ENCODE peak calls at places on chromosome 15, in five cellular contexts. R is OCI-LY7, V is GM23338, W is hepatocyte, Q is GM23248. Z is an unnamed sample.
A peak's percentile ranks its signal among the peaks of the same experiment; 100 is the strongest.

GRCh38 chr15:38129531-38130199 is 123.0 kb upstream of the SPRED1 start:
- DNase-seq in V (no peak), Q (peak; percentile 100), R (peak; percentile 66), W (peak; percentile 68), Z (peak; percentile 44)

GRCh38 chr15:68557469-68558317 is 21.1 kb upstream of the CORO2B start:
- DNase-seq in W (peak; percentile 48), Q (no peak), V (no peak), R (no peak), Z (no peak)

GRCh38 chr15:74402873-74403589 is 30.7 kb downstream of the SEMA7A start:
- DNase-seq in R (peak; percentile 89), V (no peak), Q (no peak), W (no peak), Z (peak; percentile 70)

GRCh38 chr15:70447081-70447480 is 316.3 kb downstream of the UACA start:
- DNase-seq in Q (no peak), R (no peak), V (no peak), W (no peak), Z (no peak)

GRCh38 chr15:71337197-71337845 is 222.1 kb downstream of the THSD4 start:
- DNase-seq in Q (no peak), W (peak; percentile 36), R (no peak), V (peak; percentile 71), Z (no peak)

GRCh38 chr15:92069308-92070244 is 216.1 kb downstream of the SLCO3A1 start:
- DNase-seq in R (no peak), W (peak; percentile 48), Q (peak; percentile 90), V (no peak), Z (no peak)

GRCh38 chr15:98896002-98896721 is 111.4 kb downstream of the PGPEP1L start:
- DNase-seq in W (no peak), V (no peak), Q (peak; percentile 83), R (no peak), Z (no peak)

GRCh38 chr15:43514241-43515057 is 3.0 kb upstream of the MAP1A start:
- DNase-seq in R (peak; percentile 72), V (peak; percentile 87), Q (peak; percentile 68), W (peak; percentile 44), Z (peak; percentile 18)

GRCh38 chr15:79064496-79064895 is 26.1 kb downstream of the RASGRF1 start:
- DNase-seq in W (no peak), V (no peak), R (no peak), Q (no peak), Z (no peak)

GRCh38 chr15:49645937-49646336 is 25.1 kb downstream of the DTWD1 start:
- DNase-seq in V (no peak), W (no peak), Q (peak; percentile 84), R (no peak), Z (no peak)

GRCh38 chr15:98043160-98044059 is 82.9 kb downstream of the ARRDC4 start:
- DNase-seq in W (no peak), R (no peak), V (no peak), Q (no peak), Z (no peak)

GRCh38 chr15:78046796-78047341 is 30.6 kb downstream of the TBC1D2B start:
- DNase-seq in W (no peak), V (no peak), Q (no peak), R (no peak), Z (no peak)

GRCh38 chr15:51736646-51737537 is 563 bp downstream of the LYSMD2 start:
- DNase-seq in V (peak; percentile 70), Q (peak; percentile 63), W (peak; percentile 41), R (no peak), Z (no peak)

GRCh38 chr15:98682992-98683701 is 34.8 kb downstream of the IGF1R start:
- DNase-seq in W (no peak), R (no peak), V (no peak), Q (peak; percentile 51), Z (no peak)

GRCh38 chr15:57395292-57395691 is 19.0 kb downstream of the CGNL1 start:
- DNase-seq in W (peak; percentile 51), V (no peak), R (no peak), Q (peak; percentile 91), Z (no peak)

GRCh38 chr15:83854314-83854713 is 200.4 kb downstream of the ADAMTSL3 start:
- DNase-seq in Q (no peak), R (no peak), V (no peak), W (no peak), Z (no peak)
- H3K27ac ChIP-seq in Q (no peak overlapping the region), R (no peak overlapping the region), V (no peak overlapping the region), W (no peak overlapping the region), Z (no peak overlapping the region)

GRCh38 chr15:101520395-101520794 is 30.9 kb upstream of the PCSK6 start:
- DNase-seq in Q (no peak), V (no peak), R (no peak), W (no peak), Z (no peak)
- H3K9me2 ChIP-seq in Q (no peaks in the 10 kb centered on the region), V (no peaks in the 10 kb centered on the region), R (no peaks in the 10 kb centered on the region), W (no peaks in the 10 kb centered on the region), Z (no peaks in the 10 kb centered on the region)

GRCh38 chr15:90060797-90061196 is 41.5 kb downstream of the IDH2 start:
- DNase-seq in V (no peak), W (no peak), Q (peak; percentile 47), R (no peak), Z (no peak)

GRCh38 chr15:90063733-90064247 is 38.5 kb downstream of the IDH2 start:
- DNase-seq in V (no peak), W (no peak), Q (no peak), R (no peak), Z (no peak)

GRCh38 chr15:90062023-90062728 is 40.1 kb downstream of the IDH2 start:
- DNase-seq in R (peak; percentile 81), Q (no peak), V (peak; percentile 90), W (peak; percentile 44), Z (no peak)

GRCh38 chr15:90064931-90065681 is 37.2 kb downstream of the IDH2 start:
- DNase-seq in Q (no peak), R (no peak), W (no peak), V (peak; percentile 68), Z (no peak)

GRCh38 chr15:90062729-90063684 is 39.3 kb downstream of the IDH2 start:
- DNase-seq in W (no peak), R (no peak), Q (no peak), V (no peak), Z (no peak)
- H3K4me1 ChIP-seq in W (peaks cover 22% of the 10 kb centered on the region), R (peaks cover 63% of the 10 kb centered on the region), Q (no peaks in the 10 kb centered on the region), V (peaks cover 41% of the 10 kb centered on the region), Z (peaks cover 18% of the 10 kb centered on the region)

GRCh38 chr15:100759116-100759515 is 120.5 kb upstream of the ALDH1A3 start:
- DNase-seq in W (peak; percentile 58), Q (peak; percentile 86), R (no peak), V (no peak), Z (no peak)
- H3K27ac ChIP-seq in W (peak overlapping the region; percentile 70), Q (peak overlapping the region; percentile 78), R (no peak overlapping the region), V (no peak overlapping the region), Z (no peak overlapping the region)